ENCODE peak calls at places on chromosome 4, in seven cellular contexts. D is CD8-positive, alpha-beta T cell; N is mammary epithelial cell; U is sigmoid colon; S is mucosa of descending colon; L is cardiac muscle cell; H is AG04450. Q is an unnamed sample.

GRCh38 chr4:37615059-37615719 is 71.0 kb downstream of the RELL1 start:
- DNase-seq in D (no peak), N (no peak), U (no peak), S (no peak), L (no peak), H (no peak), Q (no peak)

GRCh38 chr4:77599378-77599777 is 6.2 kb upstream of the CXCL13 start:
- DNase-seq in D (no peak), N (peak), U (no peak), S (no peak), L (no peak), H (no peak), Q (peak)

GRCh38 chr4:109079177-109079576 is 223.3 kb downstream of the COL25A1 start:
- DNase-seq in D (no peak), N (no peak), U (no peak), S (no peak), L (no peak), H (no peak), Q (no peak)

GRCh38 chr4:1347410-1347864 is 429 bp downstream of the UVSSA start:
- DNase-seq in D (no peak), N (peak), U (peak), S (peak), L (peak), H (peak), Q (peak)

GRCh38 chr4:152451496-152451895 is 84.4 kb downstream of the FBXW7 start:
- DNase-seq in D (no peak), N (no peak), U (no peak), S (no peak), L (no peak), H (no peak), Q (no peak)

GRCh38 chr4:103996637-103997036 is 276.9 kb upstream of the TACR3 start:
- DNase-seq in D (no peak), N (peak), U (no peak), S (no peak), L (peak), H (no peak), Q (peak)

GRCh38 chr4:6446538-6447451 is 25.6 kb downstream of the PPP2R2C start:
- DNase-seq in D (no peak), N (no peak), U (no peak), S (no peak), L (no peak), H (no peak), Q (no peak)

GRCh38 chr4:45568694-45569093 is 555.2 kb downstream of the GABRG1 start:
- DNase-seq in D (no peak), N (no peak), U (no peak), S (no peak), L (no peak), H (no peak), Q (no peak)

GRCh38 chr4:1494416-1495315 is 88.4 kb upstream of the NKX1-1 start:
- DNase-seq in D (no peak), N (no peak), U (peak), S (peak), L (no peak), H (no peak), Q (no peak)

GRCh38 chr4:102574317-102574716 is 73.2 kb downstream of the NFKB1 start:
- DNase-seq in D (no peak), N (no peak), U (no peak), S (no peak), L (no peak), H (peak), Q (no peak)

GRCh38 chr4:5982156-5982973 is 35.9 kb downstream of the C4orf50 start:
- DNase-seq in D (no peak), N (no peak), U (peak), S (no peak), L (no peak), H (no peak), Q (no peak)

GRCh38 chr4:77047037-77047436 is 28.8 kb downstream of the CCNI start:
- DNase-seq in D (no peak), N (no peak), U (no peak), S (no peak), L (no peak), H (no peak), Q (no peak)

DNA sequence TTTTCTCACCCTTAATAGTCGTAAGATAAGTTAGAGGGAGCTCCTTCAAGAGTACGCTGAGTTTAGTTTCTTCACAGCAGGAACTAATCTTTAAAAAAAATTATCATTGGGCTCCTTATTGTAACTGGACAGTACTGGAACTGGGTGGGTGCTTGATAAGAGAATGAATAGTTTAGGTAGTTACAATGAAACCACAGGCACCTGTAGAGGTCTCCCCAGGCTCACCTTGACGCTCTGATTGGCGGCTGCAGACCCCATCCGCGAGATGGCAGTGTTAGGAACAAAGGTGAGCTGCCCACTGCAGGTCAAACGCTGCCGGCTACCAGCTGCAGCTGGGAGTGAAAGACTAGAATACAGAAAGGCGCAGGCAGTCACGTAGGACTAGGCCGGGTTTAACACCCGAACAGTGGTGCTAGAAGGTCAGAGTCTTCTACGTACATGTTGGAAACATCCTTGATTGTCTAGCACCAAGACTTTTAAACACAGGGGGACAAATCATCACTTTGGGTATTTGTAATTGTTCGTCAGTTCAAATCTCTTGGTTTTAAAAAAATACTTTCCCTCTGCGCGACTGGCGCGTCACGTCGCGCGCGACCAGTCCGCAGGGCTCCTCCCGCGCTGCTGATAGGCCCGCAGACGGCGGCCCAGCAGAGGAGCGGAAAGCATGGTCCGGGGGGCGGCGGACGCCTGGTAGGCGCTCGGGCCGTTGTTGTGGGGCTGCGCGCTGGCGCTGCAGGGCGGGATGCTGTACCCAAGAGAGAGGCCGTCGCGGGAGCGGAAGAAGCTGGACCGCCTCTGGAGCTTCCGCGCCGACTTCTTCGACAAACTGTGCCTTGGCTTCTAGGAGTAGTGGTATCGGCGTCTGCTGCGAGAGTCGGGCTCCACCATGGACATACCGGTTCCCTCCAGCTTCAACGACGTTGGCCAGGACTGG is 45.6 kb downstream of the SMARCA5 start:
- DNase-seq in D (peak), N (peak), U (peak), S (peak), L (peak), H (no peak), Q (peak)
- TF ChIP-seq CTCF in D (peak), N (peak), U (peak), S (peak), L (peak), H (no peak), Q (peak)

GRCh38 chr4:88134536-88135361 is 23.7 kb downstream of the ABCG2 start:
- DNase-seq in D (no peak), N (no peak), U (no peak), S (peak), L (no peak), H (no peak), Q (no peak)
- H3K4me3 ChIP-seq in D (no peak), N (no peak), U (no peak), S (no peak), L (no peak), H (no peak), Q (no peak)

GRCh38 chr4:48985976-48986653 is at the start of gene CWH43:
- DNase-seq in D (no peak), N (no peak), U (no peak), S (peak), L (no peak), H (no peak), Q (no peak)
- TF ChIP-seq CTCF in D (no peak), N (no peak), U (no peak), S (no peak), L (no peak), H (no peak), Q (no peak)

GRCh38 chr4:2938906-2939305 is 24.3 kb downstream of the NOP14 start:
- DNase-seq in D (no peak), N (no peak), U (peak), S (no peak), L (no peak), H (no peak), Q (no peak)

GRCh38 chr4:2936773-2937145 is 26.4 kb downstream of the NOP14 start:
- DNase-seq in D (peak), N (peak), U (peak), S (peak), L (no peak), H (no peak), Q (no peak)

GRCh38 chr4:2937986-2938385 is 25.2 kb downstream of the NOP14 start:
- DNase-seq in D (no peak), N (no peak), U (peak), S (no peak), L (no peak), H (no peak), Q (no peak)

GRCh38 chr4:2935762-2936743 is 27.2 kb downstream of the NOP14 start:
- DNase-seq in D (peak), N (peak), U (peak), S (peak), L (no peak), H (no peak), Q (no peak)

DNA sequence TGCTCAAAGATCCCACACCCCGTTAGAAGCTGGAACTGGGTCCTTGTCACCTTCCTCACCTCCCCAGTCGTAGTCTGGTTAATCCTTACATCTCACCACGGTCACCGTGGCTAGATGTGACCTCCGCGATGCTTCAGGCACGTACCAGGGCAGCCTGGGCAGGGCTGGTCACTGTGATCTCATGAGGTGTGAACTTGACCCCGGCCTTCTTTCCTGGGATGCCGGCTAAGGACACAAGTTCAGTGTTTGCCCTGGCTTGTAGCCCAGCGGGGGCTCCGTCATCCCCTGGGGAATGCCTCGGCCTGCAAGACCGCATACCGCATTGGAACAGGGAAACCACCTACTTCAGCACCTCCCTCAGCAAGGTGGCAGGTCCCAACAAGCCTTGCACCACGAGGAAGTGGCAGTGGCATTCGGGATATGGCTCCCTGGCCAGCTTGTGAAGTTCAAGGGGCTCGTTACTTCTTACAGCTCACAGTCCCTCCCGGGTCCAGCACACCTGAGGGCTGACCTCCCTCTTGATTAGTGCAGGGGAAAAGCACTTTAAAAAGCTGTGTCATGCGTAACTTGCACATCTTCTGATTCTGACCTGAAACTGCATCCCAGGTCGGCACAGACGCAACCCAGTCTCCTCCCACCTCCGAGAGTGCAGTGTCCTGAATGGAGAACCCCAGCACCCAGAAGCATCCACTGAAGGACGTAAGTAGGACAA is 25.9 kb downstream of the NOP14 start:
- DNase-seq in D (no peak), N (peak), U (peak), S (peak), L (no peak), H (no peak), Q (no peak)
- H3K4me3 ChIP-seq in D (no peak), N (peak), U (no peak), S (no peak), L (no peak), H (no peak), Q (no peak)

GRCh38 chr4:80336582-80336981 is 1.1 kb downstream of the CFAP299 start:
- DNase-seq in D (no peak), N (peak), U (peak), S (no peak), L (peak), H (no peak), Q (peak)
- TF ChIP-seq CTCF in D (no peak), N (peak), U (no peak), S (no peak), L (peak), H (peak), Q (no peak)

GRCh38 chr4:8443801-8444200 is 3.2 kb downstream of the TRMT44 start:
- DNase-seq in D (no peak), N (no peak), U (no peak), S (no peak), L (no peak), H (no peak), Q (no peak)

GRCh38 chr4:8440491-8441311 is at the start of the genes ACOX3 and TRMT44:
- DNase-seq in D (peak), N (peak), U (peak), S (peak), L (peak), H (peak), Q (peak)

GRCh38 chr4:8441499-8442091 is 1.0 kb downstream of the TRMT44 start:
- DNase-seq in D (no peak), N (no peak), U (no peak), S (no peak), L (no peak), H (no peak), Q (no peak)

GRCh38 chr4:8439914-8440490 is 521 bp downstream of the ACOX3 start:
- DNase-seq in D (no peak), N (no peak), U (no peak), S (no peak), L (no peak), H (no peak), Q (no peak)

GRCh38 chr4:8442596-8443358 is 2.2 kb downstream of the TRMT44 start:
- DNase-seq in D (no peak), N (no peak), U (no peak), S (no peak), L (no peak), H (no peak), Q (no peak)
- H3K4me3 ChIP-seq in D (peak), N (peak), U (no peak), S (no peak), L (peak), H (peak), Q (no peak)

DNA sequence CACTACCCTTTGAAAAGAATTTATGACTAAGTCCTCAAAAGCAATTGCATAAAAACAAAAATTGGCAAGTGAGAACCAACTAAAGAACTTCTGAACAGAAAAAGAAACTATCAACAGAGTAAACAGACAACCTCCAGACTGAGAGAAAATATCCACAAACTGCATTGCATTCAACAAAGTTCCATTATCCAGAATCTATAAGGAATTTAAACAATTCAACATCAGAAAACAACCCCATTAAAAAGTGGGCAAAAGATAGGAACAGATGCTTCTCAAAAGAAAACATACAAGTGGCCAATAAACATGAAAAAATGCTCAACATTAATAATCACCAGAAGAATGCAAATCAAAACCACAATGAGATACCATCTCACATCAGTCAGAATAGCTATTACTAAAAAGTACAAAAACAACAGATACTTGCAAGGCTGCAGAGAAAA is 130.2 kb downstream of the GASK1B start:
- DNase-seq in D (no peak), N (peak), U (no peak), S (no peak), L (no peak), H (peak), Q (no peak)
- TF ChIP-seq CTCF in D (no peak), N (no peak), U (no peak), S (no peak), L (no peak), H (no peak), Q (no peak)

DNA sequence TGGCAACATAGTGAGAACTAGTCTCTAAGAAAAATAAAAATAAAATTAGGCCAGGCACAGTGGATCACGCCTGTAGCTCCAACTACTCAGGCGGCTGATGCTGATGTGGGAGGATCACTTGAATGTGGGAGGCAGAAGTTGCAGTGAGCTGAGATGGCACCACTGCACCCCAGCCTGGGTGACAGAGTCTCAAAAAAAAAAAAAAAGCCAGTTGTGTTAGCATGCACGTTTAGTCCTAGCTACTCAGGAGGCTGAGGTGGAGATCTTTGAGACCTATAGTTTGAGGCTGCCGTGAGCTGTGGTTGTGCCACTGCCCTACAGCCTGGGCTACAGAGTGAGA is 2.5 kb downstream of the DCK start:
- DNase-seq in D (peak), N (no peak), U (no peak), S (no peak), L (no peak), H (no peak), Q (no peak)
- H3K4me3 ChIP-seq in D (peak), N (no peak), U (no peak), S (no peak), L (no peak), H (no peak), Q (no peak)

DNA sequence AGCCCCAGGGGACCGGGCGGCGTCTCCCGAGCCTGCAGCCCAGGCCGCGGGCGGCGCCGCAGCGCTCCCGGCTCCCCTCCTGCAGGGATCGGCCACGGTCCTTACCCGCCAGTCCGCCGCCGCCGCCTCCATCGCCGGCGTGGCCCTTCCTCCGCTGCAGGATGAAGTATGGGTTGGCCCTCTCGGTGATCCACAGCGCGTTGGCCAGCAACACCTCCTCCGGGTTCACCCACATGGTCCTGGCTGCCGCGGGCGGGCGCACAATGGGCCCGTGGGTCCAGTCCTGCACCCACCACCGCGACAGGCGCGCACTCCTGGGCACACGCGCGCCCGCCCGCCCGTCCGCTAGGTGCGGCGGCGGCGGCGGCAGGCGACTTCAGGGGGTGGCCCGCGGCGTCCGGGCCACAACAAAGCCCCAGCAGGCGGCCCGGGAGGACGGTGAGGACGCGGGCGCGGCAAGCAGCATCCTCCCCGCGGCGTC is 334 bp downstream of the TBC1D9 start:
- DNase-seq in D (no peak), N (peak), U (peak), S (peak), L (peak), H (no peak), Q (peak)
- TF ChIP-seq CTCF in D (no peak), N (no peak), U (no peak), S (no peak), L (no peak), H (no peak), Q (no peak)

Q was measured in Caco-2.